ENCODE peak calls at places on chromosomes 4 and X, in five cellular contexts. Z is NT2/D1, N is fibroblast of lung, L is colonic mucosa, O is lung. Q is an unnamed sample.

GRCh38 chr4:111228396-111228795 is 605.5 kb upstream of the PITX2 start:
- DNase-seq in Z (no peak), N (peak; percentile 71), L (no peak), O (no peak), Q (no peak)

GRCh38 chr4:109875106-109875505 is 27.2 kb downstream of the LRIT3 start:
- DNase-seq in Z (no peak), N (no peak), L (no peak), O (no peak), Q (no peak)

GRCh38 chr4:148044889-148045352 is 313.0 kb downstream of the ARHGAP10 start:
- DNase-seq in Z (no peak), N (no peak), L (no peak), O (no peak), Q (no peak)

GRCh38 chrX:107014927-107015326 is 14.9 kb upstream of the MORC4 start:
- DNase-seq in Z (no peak), N (no peak), L (no peak), O (no peak), Q (no peak)

GRCh38 chr4:186149872-186150271 is 41.5 kb upstream of the CYP4V2 start:
- DNase-seq in Z (no peak), N (no peak), L (peak; percentile 49), O (no peak), Q (no peak)

GRCh38 chrX:125604448-125604847 is 284.8 kb downstream of the TEX13C start:
- DNase-seq in Z (no peak), N (no peak), L (no peak), O (no peak), Q (no peak)

GRCh38 chrX:129638917-129639316 is 15.8 kb downstream of the APLN start:
- DNase-seq in Z (no peak), N (no peak), L (no peak), O (no peak), Q (no peak)

GRCh38 chr4:136908122-136908521 is 624.2 kb downstream of the PCDH18 start:
- DNase-seq in Z (no peak), N (no peak), L (no peak), O (no peak), Q (no peak)

GRCh38 chr4:54937501-54937900 is 187.9 kb downstream of the KDR start:
- DNase-seq in Z (no peak), N (no peak), L (no peak), O (no peak), Q (no peak)

GRCh38 chr4:36676139-36677050 is 395.0 kb downstream of the DTHD1 start:
- DNase-seq in Z (no peak), N (peak; percentile 11), L (no peak), O (no peak), Q (peak; percentile 0)

GRCh38 chrX:97843200-97843811 is 959.6 kb downstream of the RPA4 start:
- DNase-seq in Z (no peak), N (no peak), L (no peak), O (no peak), Q (no peak)

DNA sequence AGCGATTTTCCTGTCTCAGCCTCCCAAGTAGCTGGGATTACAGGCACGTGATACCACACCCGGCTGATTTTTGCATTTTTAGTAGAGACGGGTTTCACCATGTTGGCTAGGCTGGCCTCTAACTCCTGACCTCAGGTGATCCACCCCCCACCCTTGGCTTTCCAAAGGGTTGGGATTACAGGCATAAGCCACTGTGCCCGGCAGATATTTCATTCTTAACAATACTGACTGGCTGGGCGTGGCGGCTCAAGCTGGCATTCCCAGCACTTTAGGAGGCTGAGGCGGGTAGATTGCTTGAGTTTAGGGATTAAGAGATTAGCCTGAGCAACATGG is 1.3 kb downstream of the PQBP1 start:
- DNase-seq in Z (no peak), N (no peak), L (no peak), O (no peak), Q (no peak)
- H3K4me3 ChIP-seq in Z (no peak overlapping the region), N (no peak overlapping the region), L (no peak overlapping the region), O (no peak overlapping the region), Q (no peak overlapping the region)

DNA sequence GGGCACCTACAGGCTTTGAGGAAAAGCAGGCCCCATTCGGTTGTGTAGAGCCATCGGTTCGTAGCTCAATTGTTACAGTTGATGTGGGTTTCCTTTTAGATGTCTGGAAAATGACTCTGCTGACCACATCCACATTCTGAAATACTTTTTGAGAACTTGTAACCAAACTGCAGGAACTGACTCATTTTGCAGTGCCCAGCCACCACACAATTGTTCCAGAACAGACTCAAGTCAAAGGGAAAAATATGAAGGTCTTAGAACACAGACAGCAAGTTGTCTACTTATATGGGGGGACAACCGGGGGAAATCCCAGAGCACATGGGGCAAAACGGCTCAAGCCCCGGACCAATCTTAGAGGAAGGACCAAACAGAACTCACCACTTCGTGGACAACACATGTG is 557.6 kb upstream of the DIPK2B start:
- DNase-seq in Z (no peak), N (peak; percentile 96), L (no peak), O (no peak), Q (peak; percentile 38)
- H3K4me1 ChIP-seq in Z (no peaks in the 10 kb centered on the region), N (peaks cover 20% of the 10 kb centered on the region), L (no peaks in the 10 kb centered on the region), O (peaks cover 5% of the 10 kb centered on the region), Q (peaks cover 6% of the 10 kb centered on the region)

GRCh38 chr4:6658635-6659075 is 18.2 kb downstream of the MRFAP1 start:
- DNase-seq in Z (no peak), N (peak; percentile 55), L (no peak), O (no peak), Q (peak; percentile 11)

GRCh38 chr4:6660430-6660829 is 19.9 kb downstream of the MRFAP1 start:
- DNase-seq in Z (no peak), N (no peak), L (no peak), O (no peak), Q (no peak)

GRCh38 chr4:6657242-6658203 is 17.0 kb downstream of the MRFAP1 start:
- DNase-seq in Z (no peak), N (no peak), L (no peak), O (no peak), Q (no peak)

GRCh38 chr4:6659897-6660296 is 19.4 kb downstream of the MRFAP1 start:
- DNase-seq in Z (no peak), N (no peak), L (no peak), O (no peak), Q (no peak)

DNA sequence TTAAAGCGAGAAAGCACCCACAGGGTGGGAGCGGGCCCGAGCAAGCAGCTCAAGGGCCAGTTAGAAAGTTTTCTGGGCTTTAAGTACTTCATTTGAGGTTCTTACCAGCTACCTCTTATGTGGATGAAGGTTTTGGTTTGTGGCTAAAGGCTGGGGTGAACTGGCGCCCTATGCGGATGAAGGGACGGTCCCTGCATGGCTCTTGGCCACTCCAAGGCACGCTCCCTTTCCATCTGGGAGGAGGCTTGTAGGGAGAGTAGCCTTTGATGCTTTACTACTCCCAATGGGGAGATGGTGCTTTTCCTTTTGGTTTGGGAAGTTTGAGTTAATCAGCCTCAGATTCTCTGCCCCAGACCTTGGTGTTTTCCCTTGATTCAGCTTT is 17.7 kb downstream of the MRFAP1 start:
- DNase-seq in Z (no peak), N (peak; percentile 14), L (no peak), O (no peak), Q (no peak)
- H3K4me3 ChIP-seq in Z (no peak overlapping the region), N (no peak overlapping the region), L (no peak overlapping the region), O (no peak overlapping the region), Q (no peak overlapping the region)

DNA sequence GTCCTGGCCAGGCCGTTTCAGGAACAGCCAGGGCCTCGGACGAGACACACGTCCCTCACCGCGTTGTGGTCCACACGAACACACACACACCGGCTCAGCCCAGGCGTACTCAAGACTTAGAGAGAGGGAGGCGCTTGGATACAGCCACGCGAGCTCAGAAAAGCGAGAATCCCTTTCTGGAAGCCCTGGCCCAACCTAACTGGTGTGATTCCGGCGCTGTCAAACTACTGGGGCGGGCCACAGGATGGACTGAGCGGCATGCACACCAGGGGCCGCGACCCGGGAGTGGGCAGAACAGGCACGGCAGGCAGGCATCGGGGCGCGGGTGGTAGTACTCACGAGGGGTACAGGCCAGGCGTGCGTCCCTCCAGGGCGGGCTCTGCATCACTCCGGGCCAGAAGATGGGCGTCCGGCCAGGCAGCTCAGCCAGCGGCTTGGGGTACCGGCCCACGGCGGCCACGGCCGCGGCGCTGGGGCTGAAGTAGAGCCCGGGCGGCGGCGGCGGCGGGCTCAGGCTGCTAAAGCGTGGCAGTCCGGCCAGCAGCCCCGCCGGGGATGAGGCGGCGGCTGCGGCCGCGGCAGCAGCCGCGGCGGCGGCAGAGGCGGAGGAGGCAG is 1.8 kb downstream of the NKX6-1 start:
- DNase-seq in Z (no peak), N (peak; percentile 48), L (no peak), O (no peak), Q (no peak)
- H3K4me1 ChIP-seq in Z (peaks cover 6% of the 10 kb centered on the region), N (no peaks in the 10 kb centered on the region), L (peaks cover 20% of the 10 kb centered on the region), O (peaks cover 3% of the 10 kb centered on the region), Q (peaks cover 12% of the 10 kb centered on the region)

DNA sequence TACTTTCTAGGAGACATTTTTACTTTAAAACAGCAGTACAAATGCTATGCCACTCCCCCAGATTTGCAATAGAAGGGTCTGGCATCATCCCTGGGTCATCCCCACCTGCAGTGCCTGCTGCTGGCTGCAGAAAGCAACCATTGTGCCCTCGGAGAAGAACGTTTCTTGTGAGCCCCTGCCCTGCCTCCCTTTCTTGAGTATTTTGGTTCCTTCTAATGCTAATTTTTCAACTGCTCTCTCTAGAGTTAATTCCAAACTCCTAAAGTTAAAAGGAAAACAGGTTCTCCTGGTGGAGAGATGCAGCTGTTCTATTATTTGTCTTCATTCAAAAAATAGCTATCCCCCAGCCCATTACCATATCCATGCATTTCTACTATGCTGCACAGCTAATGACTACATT is 107.1 kb downstream of the IDS start:
- DNase-seq in Z (peak; percentile 27), N (no peak), L (no peak), O (no peak), Q (no peak)
- H3K4me3 ChIP-seq in Z (no peak overlapping the region), N (no peak overlapping the region), L (no peak overlapping the region), O (no peak overlapping the region), Q (no peak overlapping the region)

GRCh38 chr4:4456816-4457578 is 70.1 kb downstream of the NSG1 start:
- DNase-seq in Z (no peak), N (no peak), L (no peak), O (no peak), Q (no peak)

GRCh38 chr4:4460759-4461158 is 73.9 kb downstream of the NSG1 start:
- DNase-seq in Z (no peak), N (no peak), L (no peak), O (no peak), Q (no peak)

GRCh38 chr4:4456351-4456750 is 69.4 kb downstream of the NSG1 start:
- DNase-seq in Z (no peak), N (peak; percentile 29), L (no peak), O (no peak), Q (no peak)

GRCh38 chr4:4457803-4458550 is 71.1 kb downstream of the NSG1 start:
- DNase-seq in Z (no peak), N (peak; percentile 87), L (no peak), O (no peak), Q (no peak)

DNA sequence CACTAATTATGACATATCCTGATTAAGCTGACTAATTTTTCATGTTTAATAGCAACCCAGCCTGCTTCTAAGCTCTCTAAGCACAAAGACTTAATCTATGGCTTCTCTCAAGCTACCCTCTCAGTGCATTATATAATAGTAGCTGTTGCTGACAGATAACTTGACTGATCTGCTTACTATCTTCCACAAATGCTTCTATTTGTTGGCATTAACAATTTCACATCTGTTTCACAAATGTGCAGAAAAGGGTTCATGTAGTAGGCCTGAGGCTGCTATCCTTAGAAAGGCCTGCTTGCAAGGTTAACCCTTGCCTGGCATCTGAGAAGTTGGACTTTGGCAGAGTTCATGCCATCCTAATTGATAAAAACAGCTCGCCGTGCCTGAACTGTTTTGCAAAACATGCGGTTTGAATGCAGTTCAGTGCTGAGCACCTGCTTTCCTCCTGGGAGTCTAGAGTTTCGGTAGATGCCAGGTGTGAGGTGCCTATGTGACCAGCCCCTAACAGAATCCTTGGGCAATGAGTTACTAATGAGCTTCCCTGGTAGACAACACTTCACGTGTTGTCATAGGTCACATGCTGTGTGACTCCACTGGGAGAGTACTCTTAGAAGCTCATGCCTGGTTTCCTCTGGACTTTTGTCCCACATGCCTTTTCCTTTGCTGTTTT is 68.4 kb downstream of the NSG1 start:
- DNase-seq in Z (no peak), N (no peak), L (no peak), O (no peak), Q (no peak)
- H3K4me1 ChIP-seq in Z (peaks cover 5% of the 10 kb centered on the region), N (no peaks in the 10 kb centered on the region), L (no peaks in the 10 kb centered on the region), O (no peaks in the 10 kb centered on the region), Q (no peaks in the 10 kb centered on the region)